ENCODE peak calls at places on chromosome 15, in six cellular contexts. A is IMR-90, X is mesenchymal stem cell, C is neuronal stem cell, P is mesendoderm, N is H1. G is an unnamed sample.

GRCh38 chr15:58486564-58486963 is 54.8 kb downstream of the LIPC start:
- DNase-seq in A (no peak), X (no peak), C (no peak), P (no peak), N (no peak), G (peak)

GRCh38 chr15:47383102-47383501 is 334.2 kb upstream of the SEMA6D start:
- DNase-seq in A (no peak), X (no peak), C (no peak), P (no peak), N (no peak), G (no peak)

GRCh38 chr15:25971053-25971452 is 107.9 kb upstream of the ATP10A start:
- DNase-seq in A (peak), X (no peak), C (no peak), P (no peak), N (no peak), G (peak)

GRCh38 chr15:73800662-73801345 is 47.7 kb upstream of the INSYN1 start:
- DNase-seq in A (peak), X (peak), C (no peak), P (no peak), N (no peak), G (no peak)

GRCh38 chr15:60908888-60909287 is 320.2 kb downstream of the RORA start:
- DNase-seq in A (no peak), X (no peak), C (no peak), P (no peak), N (no peak), G (no peak)

GRCh38 chr15:43465105-43465504 is 27.9 kb downstream of the TP53BP1 start:
- DNase-seq in A (peak), X (peak), C (no peak), P (no peak), N (no peak), G (no peak)

GRCh38 chr15:38920966-38921365 is 356.4 kb upstream of the RASGRP1 start:
- DNase-seq in A (no peak), X (no peak), C (no peak), P (no peak), N (no peak), G (peak)

GRCh38 chr15:43251863-43252241 is 14.9 kb downstream of the TGM5 start:
- DNase-seq in A (no peak), X (no peak), C (no peak), P (no peak), N (no peak), G (no peak)

GRCh38 chr15:32987067-32987466 is 207.4 kb downstream of the FMN1 start:
- DNase-seq in A (no peak), X (no peak), C (no peak), P (no peak), N (no peak), G (no peak)

GRCh38 chr15:74240002-74240568 is 4.0 kb downstream of the CCDC33 start:
- DNase-seq in A (peak), X (no peak), C (no peak), P (peak), N (no peak), G (no peak)

GRCh38 chr15:41564286-41564959 is 5.4 kb downstream of the TYRO3 start:
- DNase-seq in A (no peak), X (peak), C (peak), P (peak), N (no peak), G (no peak)

GRCh38 chr15:64665179-64665578 is 110.2 kb downstream of the RBPMS2 start:
- DNase-seq in A (no peak), X (no peak), C (no peak), P (no peak), N (no peak), G (no peak)

GRCh38 chr15:64667736-64668161 is 107.6 kb downstream of the RBPMS2 start:
- DNase-seq in A (peak), X (peak), C (no peak), P (peak), N (no peak), G (no peak)
- H2BK120ac ChIP-seq in A (peak), X (no peak), C (no peak), P (no peak), N (no peak), G (no peak)

GRCh38 chr15:85693277-85693676 is 101.4 kb downstream of the KLHL25 start:
- DNase-seq in A (no peak), X (no peak), C (no peak), P (no peak), N (no peak), G (no peak)

GRCh38 chr15:85689729-85690128 is 105.0 kb downstream of the KLHL25 start:
- DNase-seq in A (peak), X (peak), C (peak), P (peak), N (peak), G (no peak)

GRCh38 chr15:85690546-85691226 is 104.0 kb downstream of the KLHL25 start:
- DNase-seq in A (no peak), X (no peak), C (no peak), P (no peak), N (no peak), G (no peak)

GRCh38 chr15:85692873-85693272 is 101.9 kb downstream of the KLHL25 start:
- DNase-seq in A (no peak), X (no peak), C (no peak), P (no peak), N (no peak), G (no peak)

DNA sequence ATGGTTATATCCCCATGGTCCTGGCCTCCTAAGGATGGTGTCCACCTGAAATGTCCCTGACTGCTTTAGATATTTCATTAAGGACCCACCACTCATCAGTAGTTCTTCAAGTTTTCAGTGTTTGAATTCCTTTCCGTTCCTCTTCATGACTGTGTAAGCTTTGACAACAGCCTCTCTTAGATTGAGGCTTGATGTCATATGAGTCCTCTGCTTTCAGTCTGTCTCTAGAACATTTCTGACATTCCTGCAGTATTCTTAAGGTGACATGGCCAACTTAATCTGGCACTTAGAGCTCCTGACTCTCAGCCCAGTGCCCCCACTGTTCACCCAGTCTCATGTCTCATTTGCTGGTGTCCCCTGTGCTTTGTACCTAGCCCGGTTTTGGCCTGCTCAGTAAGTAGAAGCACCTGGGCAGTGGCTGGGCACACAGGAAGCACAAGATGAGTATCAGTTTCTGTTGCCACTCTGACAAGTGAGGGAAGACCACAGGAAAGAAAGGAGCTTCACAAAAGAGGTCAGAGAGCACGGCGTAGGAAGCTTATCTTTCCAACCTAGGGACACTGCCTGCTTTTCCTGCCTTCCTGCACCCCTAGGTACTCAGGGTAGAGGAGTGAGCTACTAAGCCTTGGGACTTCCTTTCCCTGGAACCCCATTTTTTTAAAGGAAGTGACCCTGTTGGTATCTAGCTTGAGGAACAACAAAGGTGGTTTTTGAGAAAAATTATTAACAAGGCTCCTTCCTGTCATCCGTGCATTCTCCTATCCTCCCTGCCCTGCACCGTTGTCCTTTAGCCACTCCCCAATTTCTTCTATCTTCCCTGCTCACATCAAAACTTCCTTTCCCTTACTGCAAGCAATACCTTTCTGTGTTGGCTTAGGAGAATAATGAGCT is 103.1 kb downstream of the KLHL25 start:
- DNase-seq in A (no peak), X (no peak), C (no peak), P (no peak), N (no peak), G (peak)
- H3K9ac ChIP-seq in A (no peak), X (peak), C (no peak), P (no peak), N (no peak), G (no peak)

GRCh38 chr15:65931221-65931620 is 61.9 kb downstream of the RAB11A start:
- DNase-seq in A (no peak), X (no peak), C (no peak), P (no peak), N (no peak), G (no peak)

GRCh38 chr15:65927545-65927944 is 58.3 kb downstream of the RAB11A start:
- DNase-seq in A (no peak), X (no peak), C (no peak), P (peak), N (no peak), G (peak)

GRCh38 chr15:65926899-65927298 is 57.6 kb downstream of the RAB11A start:
- DNase-seq in A (no peak), X (no peak), C (no peak), P (no peak), N (no peak), G (no peak)

GRCh38 chr15:65929573-65929972 is 60.3 kb downstream of the RAB11A start:
- DNase-seq in A (no peak), X (no peak), C (no peak), P (no peak), N (no peak), G (no peak)

DNA sequence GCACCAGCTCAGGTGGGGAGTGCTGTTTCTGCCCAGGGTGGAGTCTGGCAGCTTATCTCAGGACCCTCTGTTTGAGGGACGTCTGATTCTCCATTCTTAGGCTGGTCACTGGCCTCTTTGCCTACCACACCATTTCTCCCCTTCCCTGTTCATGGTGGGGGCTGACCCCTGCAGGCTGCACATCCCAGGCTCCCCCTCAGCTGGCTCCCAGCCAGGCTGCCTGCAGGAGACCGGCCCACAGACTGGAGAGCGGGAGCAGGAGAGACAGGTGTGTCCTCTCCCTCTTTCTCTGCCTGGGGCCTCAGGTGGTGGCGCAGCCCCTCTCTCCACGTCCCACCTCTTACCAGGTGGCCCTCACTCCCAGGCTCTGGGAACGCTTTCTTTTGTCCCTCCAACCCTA is 60.8 kb downstream of the RAB11A start:
- DNase-seq in A (no peak), X (no peak), C (no peak), P (no peak), N (no peak), G (no peak)
- H2BK120ac ChIP-seq in A (no peak), X (no peak), C (no peak), P (no peak), N (no peak), G (no peak)

GRCh38 chr15:30985081-30985531 is 6.3 kb downstream of the MTMR10 start:
- DNase-seq in A (peak), X (no peak), C (no peak), P (no peak), N (no peak), G (peak)
- H3K9ac ChIP-seq in A (no peak), X (no peak), C (no peak), P (no peak), N (no peak), G (no peak)

DNA sequence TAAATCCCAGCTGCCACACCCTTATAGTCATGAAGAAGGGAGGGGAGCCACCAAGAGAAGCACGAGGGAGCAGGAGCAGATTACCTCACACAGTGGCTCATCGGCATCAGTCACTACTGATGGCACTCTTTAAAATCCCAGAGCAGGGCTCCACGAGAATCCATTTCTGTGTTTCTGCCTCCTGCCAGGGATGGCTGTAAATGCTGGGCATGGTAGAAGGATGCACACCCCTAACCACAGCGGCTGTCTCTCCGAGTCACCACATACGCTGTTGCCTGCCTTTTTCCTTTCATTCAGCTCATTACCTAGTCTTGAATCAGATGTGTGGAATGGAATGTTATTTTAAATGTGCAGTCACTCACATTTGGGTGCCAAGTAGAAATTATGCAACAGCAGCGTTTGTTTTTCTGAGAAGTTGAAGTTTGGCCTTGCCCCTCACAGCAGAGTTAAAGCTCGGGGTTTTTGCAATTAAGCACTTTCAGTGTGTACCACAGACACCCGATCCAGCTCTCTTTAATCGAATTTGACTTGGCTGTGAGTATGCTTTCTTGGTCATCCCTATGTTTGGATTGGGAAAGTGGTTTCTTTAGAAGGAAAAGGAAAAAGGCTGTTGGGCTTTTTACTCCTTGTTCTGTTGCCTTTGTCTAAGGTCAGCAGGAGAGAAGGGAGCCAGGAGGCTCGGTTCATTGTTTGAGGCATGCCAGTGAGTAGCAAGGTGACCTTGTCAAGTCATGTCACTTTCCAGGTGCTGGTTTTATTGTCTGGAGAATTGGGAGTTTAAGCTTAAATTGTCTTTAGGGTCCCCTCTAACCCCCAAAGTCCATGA is 284.2 kb upstream of the TPM1 start:
- DNase-seq in A (peak), X (peak), C (peak), P (no peak), N (no peak), G (no peak)
- H2BK120ac ChIP-seq in A (peak), X (no peak), C (no peak), P (no peak), N (peak), G (peak)

GRCh38 chr15:92095691-92096090 is 242.2 kb downstream of the SLCO3A1 start:
- DNase-seq in A (no peak), X (no peak), C (no peak), P (no peak), N (no peak), G (no peak)
- H3K9ac ChIP-seq in A (no peak), X (no peak), C (no peak), P (no peak), N (no peak), G (no peak)

GRCh38 chr15:52746162-52746721 is 43.9 kb downstream of the ONECUT1 start:
- DNase-seq in A (no peak), X (no peak), C (no peak), P (no peak), N (no peak), G (no peak)

GRCh38 chr15:52751522-52751921 is 38.6 kb downstream of the ONECUT1 start:
- DNase-seq in A (no peak), X (no peak), C (no peak), P (no peak), N (no peak), G (no peak)

GRCh38 chr15:52749250-52749649 is 40.9 kb downstream of the ONECUT1 start:
- DNase-seq in A (no peak), X (no peak), C (no peak), P (peak), N (no peak), G (no peak)

GRCh38 chr15:52745326-52746161 is 44.6 kb downstream of the ONECUT1 start:
- DNase-seq in A (no peak), X (no peak), C (no peak), P (peak), N (peak), G (no peak)
- H2BK120ac ChIP-seq in A (no peak), X (no peak), C (no peak), P (peak), N (peak), G (no peak)

GRCh38 chr15:35850284-35850683 is 304.3 kb upstream of the DPH6 start:
- DNase-seq in A (no peak), X (no peak), C (no peak), P (no peak), N (no peak), G (no peak)

GRCh38 chr15:35851491-35851890 is 305.5 kb upstream of the DPH6 start:
- DNase-seq in A (no peak), X (no peak), C (no peak), P (no peak), N (no peak), G (no peak)

GRCh38 chr15:35854398-35854797 is 308.4 kb upstream of the DPH6 start:
- DNase-seq in A (no peak), X (no peak), C (no peak), P (no peak), N (no peak), G (no peak)

GRCh38 chr15:35857812-35858211 is 311.8 kb upstream of the DPH6 start:
- DNase-seq in A (no peak), X (no peak), C (no peak), P (no peak), N (no peak), G (no peak)

GRCh38 chr15:35852818-35853624 is 307.1 kb upstream of the DPH6 start:
- DNase-seq in A (no peak), X (no peak), C (no peak), P (no peak), N (no peak), G (no peak)
- H3K9ac ChIP-seq in A (no peak), X (peak), C (no peak), P (no peak), N (no peak), G (no peak)

GRCh38 chr15:88986949-88987589 is 73.9 kb upstream of the MFGE8 start:
- DNase-seq in A (no peak), X (no peak), C (no peak), P (peak), N (no peak), G (no peak)
- H2BK120ac ChIP-seq in A (peak), X (no peak), C (peak), P (no peak), N (peak), G (peak)